ENCODE peak calls at places on chromosome 12, in ten cellular contexts. Z is NCI-H345; J is CMK; X is lower leg skin; P is NCI-H146; R is CD8-positive, alpha-beta T cell; A is tibial nerve; G is left cardiac atrium; M is OCI-LY7; U is bronchial epithelial cell. I is an unnamed sample.

GRCh38 chr12:121793836-121794531 is 496 bp upstream of the RHOF start:
- DNase-seq in Z (peak; percentile 79), J (peak; percentile 92), X (peak; percentile 84), P (no peak), R (peak; percentile 95), A (peak; percentile 78), G (peak; percentile 94), M (peak; percentile 96), U (peak; percentile 81), I (peak; percentile 88)

GRCh38 chr12:3454780-3455179 is 36.2 kb upstream of the PRMT8 start:
- DNase-seq in Z (no peak), J (no peak), X (no peak), P (no peak), R (no peak), A (no peak), G (no peak), M (no peak), U (no peak), I (no peak)

GRCh38 chr12:124443929-124444712 is 123.3 kb downstream of the NCOR2 start:
- DNase-seq in Z (no peak), J (no peak), X (no peak), P (no peak), R (no peak), A (no peak), G (no peak), M (no peak), U (no peak), I (no peak)

GRCh38 chr12:24226745-24227350 is 277.4 kb upstream of the SOX5 start:
- DNase-seq in Z (no peak), J (no peak), X (no peak), P (no peak), R (no peak), A (no peak), G (peak; percentile 55), M (no peak), U (peak; percentile 93), I (no peak)

GRCh38 chr12:106739815-106740552 is 34.5 kb upstream of the RIC8B start:
- DNase-seq in Z (no peak), J (no peak), X (no peak), P (no peak), R (no peak), A (no peak), G (no peak), M (no peak), U (no peak), I (no peak)

GRCh38 chr12:104596128-104596799 is 139.5 kb downstream of the CHST11 start:
- DNase-seq in Z (no peak), J (no peak), X (peak; percentile 74), P (no peak), R (no peak), A (peak; percentile 52), G (peak; percentile 46), M (no peak), U (peak; percentile 39), I (peak; percentile 19)

GRCh38 chr12:104177663-104178501 is 37.7 kb upstream of the TXNRD1 start:
- DNase-seq in Z (no peak), J (no peak), X (peak; percentile 86), P (no peak), R (no peak), A (peak; percentile 82), G (peak; percentile 80), M (no peak), U (peak; percentile 70), I (peak; percentile 75)

GRCh38 chr12:27822076-27822712 is 42.2 kb upstream of the MANSC4 start:
- DNase-seq in Z (no peak), J (no peak), X (no peak), P (no peak), R (peak; percentile 25), A (no peak), G (no peak), M (peak; percentile 53), U (peak; percentile 99), I (no peak)

GRCh38 chr12:24661657-24662096 is 287.2 kb downstream of the BCAT1 start:
- DNase-seq in Z (no peak), J (no peak), X (peak; percentile 23), P (no peak), R (no peak), A (peak; percentile 57), G (peak; percentile 64), M (no peak), U (peak; percentile 52), I (peak; percentile 3)

GRCh38 chr12:92561543-92561899 is 141.3 kb upstream of the PLEKHG7 start:
- DNase-seq in Z (peak; percentile 77), J (no peak), X (no peak), P (no peak), R (no peak), A (peak; percentile 79), G (peak; percentile 49), M (no peak), U (peak; percentile 48), I (peak; percentile 50)

GRCh38 chr12:130828895-130829294 is 10.2 kb downstream of the STX2 start:
- DNase-seq in Z (no peak), J (no peak), X (no peak), P (no peak), R (no peak), A (no peak), G (no peak), M (no peak), U (no peak), I (no peak)